ENCODE peak calls at places on chromosomes 5 and 9, in eight cellular contexts. One of them, this sample, is unnamed.

GRCh38 chr5:22787398-22787797 is 65.7 kb downstream of the CDH12 start:
- DNase-seq in Right ventricle myocardium superior: no peak
- DNase-seq in HFFc6: no peak
- DNase-seq in hippocampal formation: no peak
- DNase-seq in uterus: no peak
- DNase-seq in NCI-H460: no peak
- DNase-seq in activated CD4-positive, alpha-beta T cell treated with anti-CD3 and anti-CD28 coated beads for 36 hours: no peak
- DNase-seq in stimulated activated CD8-positive, alpha-beta memory T cell treated with anti-CD3 and anti-CD28 coated beads, Interleukin-7, amount 100 ng/mL, for 1 hour: no peak
- DNase-seq in this sample: no peak

GRCh38 chr5:9835121-9835770 is 205.1 kb upstream of the TAS2R1 start:
- DNase-seq in stimulated activated CD8-positive, alpha-beta memory T cell treated with anti-CD3 and anti-CD28 coated beads, Interleukin-7, amount 100 ng/mL, for 1 hour: no peak
- DNase-seq in HFFc6: no peak
- DNase-seq in NCI-H460: no peak
- DNase-seq in activated CD4-positive, alpha-beta T cell treated with anti-CD3 and anti-CD28 coated beads for 36 hours: no peak
- DNase-seq in hippocampal formation: no peak
- DNase-seq in uterus: no peak
- DNase-seq in Right ventricle myocardium superior: no peak
- DNase-seq in this sample: no peak

GRCh38 chr5:22965960-22966359 is 112.8 kb upstream of the CDH12 start:
- DNase-seq in activated CD4-positive, alpha-beta T cell treated with anti-CD3 and anti-CD28 coated beads for 36 hours: no peak
- DNase-seq in uterus: no peak
- DNase-seq in hippocampal formation: no peak
- DNase-seq in NCI-H460: no peak
- DNase-seq in Right ventricle myocardium superior: no peak
- DNase-seq in HFFc6: no peak
- DNase-seq in stimulated activated CD8-positive, alpha-beta memory T cell treated with anti-CD3 and anti-CD28 coated beads, Interleukin-7, amount 100 ng/mL, for 1 hour: no peak
- DNase-seq in this sample: no peak

GRCh38 chr5:152107225-152107624 is 182.6 kb upstream of the GLRA1 start:
- DNase-seq in uterus: no peak
- DNase-seq in NCI-H460: no peak
- DNase-seq in Right ventricle myocardium superior: no peak
- DNase-seq in hippocampal formation: no peak
- DNase-seq in HFFc6: no peak
- DNase-seq in stimulated activated CD8-positive, alpha-beta memory T cell treated with anti-CD3 and anti-CD28 coated beads, Interleukin-7, amount 100 ng/mL, for 1 hour: no peak
- DNase-seq in activated CD4-positive, alpha-beta T cell treated with anti-CD3 and anti-CD28 coated beads for 36 hours: no peak
- DNase-seq in this sample: no peak

GRCh38 chr9:127968046-127968445 is 12.7 kb downstream of the EEIG1 start:
- DNase-seq in Right ventricle myocardium superior: no peak
- DNase-seq in stimulated activated CD8-positive, alpha-beta memory T cell treated with anti-CD3 and anti-CD28 coated beads, Interleukin-7, amount 100 ng/mL, for 1 hour: no peak
- DNase-seq in NCI-H460: no peak
- DNase-seq in HFFc6: peak
- DNase-seq in activated CD4-positive, alpha-beta T cell treated with anti-CD3 and anti-CD28 coated beads for 36 hours: peak
- DNase-seq in hippocampal formation: no peak
- DNase-seq in uterus: peak
- DNase-seq in this sample: no peak

GRCh38 chr9:34072868-34073590 is 24.3 kb upstream of the UBAP2 start:
- DNase-seq in stimulated activated CD8-positive, alpha-beta memory T cell treated with anti-CD3 and anti-CD28 coated beads, Interleukin-7, amount 100 ng/mL, for 1 hour: no peak
- DNase-seq in Right ventricle myocardium superior: no peak
- DNase-seq in hippocampal formation: no peak
- DNase-seq in NCI-H460: no peak
- DNase-seq in activated CD4-positive, alpha-beta T cell treated with anti-CD3 and anti-CD28 coated beads for 36 hours: no peak
- DNase-seq in uterus: peak
- DNase-seq in HFFc6: peak
- DNase-seq in this sample: peak

GRCh38 chr5:149125386-149125891 is 15.9 kb upstream of the ABLIM3 start:
- DNase-seq in Right ventricle myocardium superior: no peak
- DNase-seq in hippocampal formation: no peak
- DNase-seq in activated CD4-positive, alpha-beta T cell treated with anti-CD3 and anti-CD28 coated beads for 36 hours: no peak
- DNase-seq in stimulated activated CD8-positive, alpha-beta memory T cell treated with anti-CD3 and anti-CD28 coated beads, Interleukin-7, amount 100 ng/mL, for 1 hour: no peak
- DNase-seq in NCI-H460: no peak
- DNase-seq in HFFc6: no peak
- DNase-seq in uterus: no peak
- DNase-seq in this sample: no peak

GRCh38 chr5:161096006-161096405 is 244.0 kb upstream of the ATP10B start:
- DNase-seq in hippocampal formation: no peak
- DNase-seq in stimulated activated CD8-positive, alpha-beta memory T cell treated with anti-CD3 and anti-CD28 coated beads, Interleukin-7, amount 100 ng/mL, for 1 hour: no peak
- DNase-seq in HFFc6: no peak
- DNase-seq in activated CD4-positive, alpha-beta T cell treated with anti-CD3 and anti-CD28 coated beads for 36 hours: no peak
- DNase-seq in NCI-H460: no peak
- DNase-seq in uterus: no peak
- DNase-seq in Right ventricle myocardium superior: no peak
- DNase-seq in this sample: no peak

GRCh38 chr5:145991044-145991575 is 54.7 kb downstream of the SH3RF2 start:
- DNase-seq in stimulated activated CD8-positive, alpha-beta memory T cell treated with anti-CD3 and anti-CD28 coated beads, Interleukin-7, amount 100 ng/mL, for 1 hour: no peak
- DNase-seq in uterus: no peak
- DNase-seq in NCI-H460: no peak
- DNase-seq in hippocampal formation: no peak
- DNase-seq in Right ventricle myocardium superior: no peak
- DNase-seq in activated CD4-positive, alpha-beta T cell treated with anti-CD3 and anti-CD28 coated beads for 36 hours: no peak
- DNase-seq in HFFc6: peak
- DNase-seq in this sample: no peak

GRCh38 chr9:114718801-114719221 is 36.8 kb upstream of the TEX48 start:
- DNase-seq in uterus: no peak
- DNase-seq in stimulated activated CD8-positive, alpha-beta memory T cell treated with anti-CD3 and anti-CD28 coated beads, Interleukin-7, amount 100 ng/mL, for 1 hour: peak
- DNase-seq in Right ventricle myocardium superior: no peak
- DNase-seq in hippocampal formation: no peak
- DNase-seq in activated CD4-positive, alpha-beta T cell treated with anti-CD3 and anti-CD28 coated beads for 36 hours: peak
- DNase-seq in HFFc6: no peak
- DNase-seq in NCI-H460: no peak
- DNase-seq in this sample: no peak

GRCh38 chr5:165630211-165630866 is 2124.9 kb downstream of the MAT2B start:
- DNase-seq in activated CD4-positive, alpha-beta T cell treated with anti-CD3 and anti-CD28 coated beads for 36 hours: peak
- DNase-seq in Right ventricle myocardium superior: no peak
- DNase-seq in hippocampal formation: peak
- DNase-seq in HFFc6: peak
- DNase-seq in NCI-H460: peak
- DNase-seq in stimulated activated CD8-positive, alpha-beta memory T cell treated with anti-CD3 and anti-CD28 coated beads, Interleukin-7, amount 100 ng/mL, for 1 hour: no peak
- DNase-seq in uterus: no peak
- DNase-seq in this sample: no peak

GRCh38 chr5:155727512-155728145 is 599.3 kb upstream of the SGCD start:
- DNase-seq in stimulated activated CD8-positive, alpha-beta memory T cell treated with anti-CD3 and anti-CD28 coated beads, Interleukin-7, amount 100 ng/mL, for 1 hour: no peak
- DNase-seq in activated CD4-positive, alpha-beta T cell treated with anti-CD3 and anti-CD28 coated beads for 36 hours: no peak
- DNase-seq in Right ventricle myocardium superior: no peak
- DNase-seq in hippocampal formation: peak
- DNase-seq in NCI-H460: no peak
- DNase-seq in HFFc6: no peak
- DNase-seq in uterus: no peak
- DNase-seq in this sample: no peak

GRCh38 chr5:6454628-6455053 is 6.0 kb downstream of the UBE2QL1 start:
- DNase-seq in uterus: no peak
- DNase-seq in activated CD4-positive, alpha-beta T cell treated with anti-CD3 and anti-CD28 coated beads for 36 hours: no peak
- DNase-seq in HFFc6: no peak
- DNase-seq in stimulated activated CD8-positive, alpha-beta memory T cell treated with anti-CD3 and anti-CD28 coated beads, Interleukin-7, amount 100 ng/mL, for 1 hour: no peak
- DNase-seq in hippocampal formation: no peak
- DNase-seq in Right ventricle myocardium superior: peak
- DNase-seq in NCI-H460: no peak
- DNase-seq in this sample: no peak

GRCh38 chr5:32390819-32391591 is 53.5 kb downstream of the ZFR start:
- DNase-seq in NCI-H460: peak
- DNase-seq in Right ventricle myocardium superior: no peak
- DNase-seq in HFFc6: peak
- DNase-seq in hippocampal formation: no peak
- DNase-seq in activated CD4-positive, alpha-beta T cell treated with anti-CD3 and anti-CD28 coated beads for 36 hours: no peak
- DNase-seq in stimulated activated CD8-positive, alpha-beta memory T cell treated with anti-CD3 and anti-CD28 coated beads, Interleukin-7, amount 100 ng/mL, for 1 hour: no peak
- DNase-seq in uterus: peak
- DNase-seq in this sample: no peak

GRCh38 chr5:37715361-37715760 is 124.5 kb downstream of the GDNF start:
- DNase-seq in Right ventricle myocardium superior: no peak
- DNase-seq in activated CD4-positive, alpha-beta T cell treated with anti-CD3 and anti-CD28 coated beads for 36 hours: no peak
- DNase-seq in uterus: no peak
- DNase-seq in hippocampal formation: no peak
- DNase-seq in stimulated activated CD8-positive, alpha-beta memory T cell treated with anti-CD3 and anti-CD28 coated beads, Interleukin-7, amount 100 ng/mL, for 1 hour: no peak
- DNase-seq in NCI-H460: no peak
- DNase-seq in HFFc6: peak
- DNase-seq in this sample: no peak

GRCh38 chr9:34177906-34178697 is 741 bp upstream of the UBAP1 start:
- DNase-seq in NCI-H460: no peak
- DNase-seq in hippocampal formation: no peak
- DNase-seq in stimulated activated CD8-positive, alpha-beta memory T cell treated with anti-CD3 and anti-CD28 coated beads, Interleukin-7, amount 100 ng/mL, for 1 hour: no peak
- DNase-seq in Right ventricle myocardium superior: peak
- DNase-seq in activated CD4-positive, alpha-beta T cell treated with anti-CD3 and anti-CD28 coated beads for 36 hours: no peak
- DNase-seq in uterus: peak
- DNase-seq in HFFc6: no peak
- DNase-seq in this sample: no peak